ENCODE peak calls at places on chromosomes 6 and 20, in five cellular contexts. Z, I, P, K and R are unnamed samples.
A peak's percentile ranks its signal among the peaks of the same experiment; 100 is the strongest.

GRCh38 chr6:257031-257725 is 35.1 kb upstream of the DUSP22 start:
- DNase-seq in K (no peak), Z (no peak), I (no peak), P (peak; percentile 6), R (no peak)

GRCh38 chr20:35626386-35627001 is 10.9 kb downstream of the SPAG4 start:
- DNase-seq in K (no peak), P (no peak), I (no peak), Z (no peak), R (no peak)

GRCh38 chr6:52538921-52539354 is 37.9 kb downstream of the TRAM2 start:
- DNase-seq in P (peak; percentile 65), K (no peak), I (peak; percentile 77), Z (no peak), R (no peak)

GRCh38 chr6:34969662-34970265 is 80.7 kb downstream of the ANKS1A start:
- DNase-seq in Z (no peak), I (peak; percentile 29), K (no peak), P (peak; percentile 70), R (no peak)

GRCh38 chr6:76861403-76861802 is 601.9 kb downstream of the HTR1B start:
- DNase-seq in P (no peak), Z (no peak), I (no peak), K (no peak), R (no peak)

GRCh38 chr6:167722634-167723309 is 103.9 kb upstream of the AFDN start:
- DNase-seq in Z (no peak), K (no peak), I (no peak), P (no peak), R (no peak)

GRCh38 chr6:136184738-136185137 is 65.4 kb downstream of the MTFR2 start:
- DNase-seq in I (no peak), P (no peak), K (no peak), Z (no peak), R (no peak)

GRCh38 chr6:36039113-36039512 is 11.5 kb downstream of the MAPK14 start:
- DNase-seq in K (no peak), P (no peak), Z (no peak), I (peak; percentile 12), R (no peak)

GRCh38 chr20:44159125-44159524 is 27.9 kb downstream of the JPH2 start:
- DNase-seq in I (no peak), Z (no peak), K (no peak), P (no peak), R (no peak)

GRCh38 chr6:43268782-43269272 is 25.5 kb downstream of the TTBK1 start:
- DNase-seq in P (no peak), I (no peak), K (no peak), Z (no peak), R (no peak)

GRCh38 chr6:73577605-73578160 is 56.9 kb upstream of the EEF1A1 start:
- DNase-seq in K (no peak), I (peak; percentile 19), Z (no peak), P (no peak), R (no peak)

GRCh38 chr6:73579851-73580246 is 59.0 kb upstream of the EEF1A1 start:
- DNase-seq in K (peak; percentile 78), Z (peak; percentile 63), I (peak; percentile 92), P (peak; percentile 91), R (no peak)

GRCh38 chr6:73581293-73581692 is 60.5 kb upstream of the EEF1A1 start:
- DNase-seq in Z (no peak), K (no peak), P (no peak), I (no peak), R (no peak)

GRCh38 chr6:73579389-73579788 is 58.6 kb upstream of the EEF1A1 start:
- DNase-seq in Z (no peak), P (no peak), I (no peak), K (no peak), R (no peak)

GRCh38 chr6:73580247-73581149 is 59.7 kb upstream of the EEF1A1 start:
- DNase-seq in K (peak; percentile 98), I (peak; percentile 98), P (peak; percentile 98), Z (peak; percentile 79), R (peak; percentile 65)
- TF ChIP-seq CTCF in K (peak; percentile 53), I (peak; percentile 43), P (peak; percentile 46), Z (peak; percentile 50), R (peak; percentile 64)

GRCh38 chr20:57710841-57711240 is 1.0 kb upstream of the PMEPA1 start:
- DNase-seq in P (no peak), I (no peak), Z (no peak), K (no peak), R (no peak)

GRCh38 chr20:57712851-57713504 is 3.2 kb upstream of the PMEPA1 start:
- DNase-seq in P (no peak), I (no peak), Z (no peak), K (no peak), R (no peak)

GRCh38 chr20:57711826-57712225 is 2.0 kb upstream of the PMEPA1 start:
- DNase-seq in P (no peak), I (no peak), Z (no peak), K (no peak), R (no peak)

GRCh38 chr20:57709823-57710799 is at the start of gene PMEPA1:
- DNase-seq in K (peak; percentile 81), I (peak; percentile 96), P (peak; percentile 95), Z (peak; percentile 58), R (peak; percentile 95)

DNA sequence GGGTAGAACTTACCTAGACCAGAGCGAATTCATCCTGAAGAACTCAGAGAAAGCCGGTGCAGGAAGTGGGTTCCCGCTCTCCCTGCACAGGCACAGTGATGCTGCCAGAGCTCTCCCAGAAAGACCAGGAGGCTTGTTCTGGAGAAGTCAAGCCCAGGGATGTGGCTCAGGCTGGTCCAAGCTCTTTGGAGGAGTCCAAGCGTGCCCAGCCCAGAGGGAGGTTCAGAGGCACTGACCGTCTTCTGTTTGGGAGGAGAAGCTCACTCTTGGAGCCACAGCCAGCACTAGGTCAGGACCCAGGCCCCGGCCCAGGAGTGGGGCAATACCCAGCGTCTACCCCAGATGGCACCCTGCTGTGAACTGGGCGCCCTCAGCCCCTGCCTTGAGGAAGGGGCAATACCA is 1.5 kb upstream of the PMEPA1 start:
- DNase-seq in Z (no peak), K (no peak), P (no peak), I (no peak), R (no peak)
- TF ChIP-seq CTCF in Z (no peak), K (no peak), P (no peak), I (no peak), R (peak; percentile 11)

GRCh38 chr6:100096356-100096755 is 102.3 kb upstream of the MCHR2 start:
- DNase-seq in K (no peak), P (no peak), Z (no peak), I (no peak), R (no peak)
- TF ChIP-seq CTCF in K (no peak), P (no peak), Z (no peak), I (no peak), R (no peak)

GRCh38 chr6:154277578-154278128 is 79.0 kb downstream of the IPCEF1 start:
- DNase-seq in Z (no peak), I (no peak), P (no peak), K (no peak), R (no peak)

GRCh38 chr6:154274175-154274574 is 82.4 kb downstream of the IPCEF1 start:
- DNase-seq in I (no peak), Z (no peak), K (no peak), P (no peak), R (no peak)

DNA sequence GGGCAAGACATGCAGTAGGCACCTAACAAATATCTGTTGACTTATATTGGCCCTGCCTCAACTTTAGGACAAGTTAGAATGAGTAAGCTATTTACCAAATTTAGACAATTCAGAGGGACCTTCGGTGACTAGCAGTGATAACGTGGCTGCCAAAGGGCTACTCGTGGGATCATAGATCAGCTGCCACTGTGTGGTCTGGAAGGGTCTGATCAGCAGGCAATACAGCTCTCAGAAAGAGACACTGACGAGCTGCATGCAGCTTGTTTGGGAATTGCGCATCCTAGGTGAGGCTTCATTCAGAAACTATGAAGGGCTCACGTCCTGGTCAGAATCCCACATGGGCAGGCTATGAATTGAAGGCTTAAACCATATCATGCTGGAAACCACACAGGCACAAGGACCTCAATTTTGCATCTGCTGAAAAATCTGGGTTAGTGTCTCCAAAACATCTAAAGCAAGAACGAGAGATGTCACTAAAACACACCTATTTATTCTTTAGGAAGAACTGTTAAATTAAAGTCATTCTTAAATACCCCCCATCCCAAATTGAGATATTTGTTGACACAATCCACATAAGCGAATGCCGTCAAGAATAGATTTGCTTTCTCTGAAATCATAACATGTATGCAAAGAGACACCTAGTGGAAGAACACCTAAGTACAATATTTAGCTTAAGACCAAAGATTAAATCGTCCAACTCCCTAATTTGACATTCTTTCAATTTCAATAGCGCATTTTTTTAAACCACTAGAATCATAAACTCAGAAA is 79.6 kb downstream of the IPCEF1 start:
- DNase-seq in Z (no peak), I (peak; percentile 46), K (no peak), P (peak; percentile 50), R (no peak)
- TF ChIP-seq CTCF in Z (peak; percentile 22), I (peak; percentile 56), K (peak; percentile 43), P (peak; percentile 55), R (peak; percentile 60)

GRCh38 chr6:13119549-13119948 is 208.8 kb downstream of the TBC1D7 start:
- DNase-seq in I (no peak), K (no peak), P (no peak), Z (no peak), R (no peak)

GRCh38 chr6:13117561-13117960 is 210.8 kb downstream of the TBC1D7 start:
- DNase-seq in Z (no peak), P (no peak), I (no peak), K (no peak), R (no peak)

GRCh38 chr6:13116155-13116554 is 212.2 kb downstream of the TBC1D7 start:
- DNase-seq in Z (no peak), K (no peak), I (no peak), P (no peak), R (no peak)

GRCh38 chr6:13120483-13121482 is 207.6 kb downstream of the TBC1D7 start:
- DNase-seq in Z (no peak), I (no peak), K (no peak), P (no peak), R (no peak)
- TF ChIP-seq CTCF in Z (peak; percentile 11), I (no peak), K (no peak), P (no peak), R (no peak)

GRCh38 chr6:113570651-113571050 is 286.5 kb upstream of the MARCKS start:
- DNase-seq in Z (no peak), P (no peak), K (no peak), I (no peak), R (no peak)
- TF ChIP-seq CTCF in Z (no peak), P (no peak), K (no peak), I (peak; percentile 21), R (no peak)

DNA sequence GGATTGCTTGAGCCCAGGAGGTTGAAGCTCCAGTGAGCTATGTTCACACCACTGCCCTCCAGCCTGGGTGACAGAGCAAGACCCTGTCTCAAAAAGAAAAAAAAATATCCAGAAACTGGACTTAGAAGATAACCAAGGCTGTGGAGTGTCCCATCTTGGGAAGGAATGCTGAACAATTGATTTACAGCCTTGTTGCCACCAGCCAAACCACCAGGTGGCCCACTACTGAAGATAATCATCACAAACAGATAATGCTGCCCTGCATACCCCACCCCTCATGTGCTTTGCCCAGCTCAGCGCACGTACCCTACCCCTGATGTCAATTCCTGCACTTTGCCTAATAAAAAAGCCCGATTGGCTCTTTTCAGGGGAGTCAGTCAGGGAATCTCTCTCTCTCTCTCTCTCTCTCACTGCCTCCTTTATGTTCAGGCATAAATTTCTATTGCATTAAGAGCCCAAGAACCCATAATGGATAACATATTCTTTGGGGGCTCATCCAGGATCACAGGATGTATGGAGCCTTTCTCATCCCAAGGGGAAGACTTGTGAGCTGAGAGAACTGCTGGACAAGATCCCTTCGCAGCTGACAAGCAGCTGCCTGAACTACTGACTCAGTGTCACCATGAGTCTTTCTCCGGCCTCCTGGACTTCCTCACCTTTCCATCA is 166.4 kb downstream of the CD24 start:
- DNase-seq in I (no peak), P (no peak), Z (no peak), K (no peak), R (no peak)
- TF ChIP-seq CTCF in I (no peak), P (no peak), Z (no peak), K (no peak), R (no peak)